ENCODE peak calls at places on chromosome 20, in eight cellular contexts. K is psoas muscle, H is H1, N is GM23338, J is stomach, T is mammary epithelial cell, L is adrenal gland, A is uterus. D is an unnamed sample.

GRCh38 chr20:1327241-1327653 is 1.7 kb downstream of the SDCBP2 start:
- DNase-seq in K (peak), H (peak), N (no peak), J (no peak), T (no peak), L (peak), A (peak), D (peak)

GRCh38 chr20:43755390-43755789 is 28.6 kb upstream of the GTSF1L start:
- DNase-seq in K (no peak), H (no peak), N (no peak), J (no peak), T (no peak), L (no peak), A (no peak), D (no peak)

GRCh38 chr20:40255368-40255767 is 433.7 kb downstream of the MAFB start:
- DNase-seq in K (no peak), H (no peak), N (no peak), J (no peak), T (no peak), L (no peak), A (no peak), D (no peak)

GRCh38 chr20:32896521-32897280 is 38.0 kb downstream of the EFCAB8 start:
- DNase-seq in K (no peak), H (no peak), N (no peak), J (no peak), T (no peak), L (no peak), A (no peak), D (no peak)

GRCh38 chr20:8082025-8082424 is 50.0 kb upstream of the PLCB1 start:
- DNase-seq in K (no peak), H (no peak), N (peak), J (no peak), T (no peak), L (no peak), A (no peak), D (no peak)

GRCh38 chr20:41395669-41396664 is 29.3 kb upstream of the EMILIN3 start:
- DNase-seq in K (no peak), H (no peak), N (peak), J (no peak), T (no peak), L (no peak), A (no peak), D (no peak)

GRCh38 chr20:32903666-32904175 is 45.0 kb downstream of the EFCAB8 start:
- DNase-seq in K (no peak), H (no peak), N (no peak), J (no peak), T (no peak), L (no peak), A (no peak), D (no peak)

GRCh38 chr20:3461911-3462677 is 8.7 kb upstream of the ATRN start:
- DNase-seq in K (no peak), H (no peak), N (no peak), J (peak), T (no peak), L (peak), A (no peak), D (no peak)

GRCh38 chr20:8161262-8162071 is 29.4 kb downstream of the PLCB1 start:
- DNase-seq in K (no peak), H (no peak), N (no peak), J (no peak), T (no peak), L (no peak), A (no peak), D (no peak)

GRCh38 chr20:60808003-60808402 is 444.1 kb upstream of the CDH4 start:
- DNase-seq in K (no peak), H (no peak), N (no peak), J (no peak), T (no peak), L (no peak), A (no peak), D (no peak)

GRCh38 chr20:21089421-21089820 is 16.7 kb downstream of the LINC00237 start:
- DNase-seq in K (no peak), H (no peak), N (no peak), J (no peak), T (peak), L (no peak), A (no peak), D (no peak)

GRCh38 chr20:50356522-50356880 is 153.7 kb upstream of the PTPN1 start:
- DNase-seq in K (no peak), H (no peak), N (no peak), J (no peak), T (no peak), L (no peak), A (no peak), D (no peak)

GRCh38 chr20:9147553-9148024 is 78.7 kb downstream of the PLCB4 start:
- DNase-seq in K (no peak), H (no peak), N (no peak), J (no peak), T (peak), L (no peak), A (no peak), D (no peak)

GRCh38 chr20:52219441-52219840 is 27.9 kb upstream of the ZFP64 start:
- DNase-seq in K (no peak), H (no peak), N (peak), J (peak), T (no peak), L (no peak), A (no peak), D (no peak)

GRCh38 chr20:12965212-12965879 is 43.4 kb upstream of the SPTLC3 start:
- DNase-seq in K (no peak), H (no peak), N (no peak), J (no peak), T (no peak), L (no peak), A (no peak), D (no peak)

GRCh38 chr20:17365831-17366230 is 139.0 kb downstream of the PCSK2 start:
- DNase-seq in K (no peak), H (no peak), N (no peak), J (no peak), T (no peak), L (no peak), A (no peak), D (no peak)

GRCh38 chr20:9458075-9458818 is 56.1 kb upstream of the LAMP5 start:
- DNase-seq in K (no peak), H (peak), N (peak), J (peak), T (peak), L (peak), A (no peak), D (no peak)

GRCh38 chr20:44644384-44645131 is 6.9 kb downstream of the ADA start:
- DNase-seq in K (no peak), H (no peak), N (no peak), J (no peak), T (no peak), L (no peak), A (no peak), D (no peak)

GRCh38 chr20:19114410-19114809 is 98.0 kb upstream of the SLC24A3 start:
- DNase-seq in K (no peak), H (no peak), N (no peak), J (no peak), T (no peak), L (no peak), A (no peak), D (no peak)

DNA sequence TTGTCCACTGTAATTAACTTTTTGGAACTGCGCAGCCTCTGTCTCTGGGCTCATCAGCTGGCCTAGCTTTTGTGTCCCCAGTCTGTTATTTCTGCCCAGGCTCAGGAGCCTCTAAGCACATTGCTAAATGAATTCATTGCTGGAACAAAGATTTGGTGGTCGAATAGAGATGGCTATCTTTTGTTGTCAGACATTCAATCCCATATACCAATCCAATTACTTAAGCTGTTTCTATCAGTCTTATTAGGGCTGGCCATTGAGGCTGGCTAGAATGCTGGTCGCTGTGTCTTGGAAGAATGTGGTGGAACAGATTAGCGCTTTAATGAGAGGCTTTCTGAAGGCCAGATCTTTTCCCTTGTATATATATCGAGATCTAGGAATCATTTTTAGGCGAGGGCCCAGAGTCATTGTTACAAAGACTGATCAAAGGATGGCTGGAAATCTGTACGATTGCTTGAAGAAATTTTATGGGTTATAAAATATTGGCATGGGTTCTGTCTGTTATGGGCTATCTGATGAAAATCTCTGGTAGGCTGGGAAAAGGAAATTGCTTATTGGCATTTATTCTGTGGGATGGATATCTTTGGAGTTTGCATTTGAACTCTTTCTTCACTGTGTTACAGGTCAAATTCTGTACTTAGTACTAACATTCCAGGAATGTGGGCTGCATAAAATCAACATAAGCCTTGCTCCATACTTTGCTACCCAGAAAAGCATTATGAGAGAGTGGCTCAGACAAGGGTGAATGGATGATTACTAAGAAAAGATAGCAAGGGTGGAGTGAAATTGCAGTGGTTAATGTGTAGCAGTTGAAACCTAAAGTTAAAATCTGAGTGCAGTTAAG is 34.8 kb upstream of the JAG1 start:
- DNase-seq in K (no peak), H (no peak), N (no peak), J (no peak), T (peak), L (no peak), A (no peak), D (no peak)
- H3K27ac ChIP-seq in K (no peak), H (no peak), N (no peak), J (peak), T (no peak), L (no peak), A (no peak), D (no peak)

GRCh38 chr20:35739294-35740163 is 2.5 kb downstream of the RBM39 start:
- DNase-seq in K (no peak), H (no peak), N (peak), J (no peak), T (peak), L (no peak), A (no peak), D (no peak)
- TF ChIP-seq CTCF in K (peak), H (no peak), N (no peak), J (no peak), T (peak), L (no peak), A (no peak), D (peak)

GRCh38 chr20:62236997-62237771 is 1.1 kb upstream of the OSBPL2 start:
- DNase-seq in K (no peak), H (no peak), N (no peak), J (no peak), T (no peak), L (peak), A (no peak), D (no peak)
- H3K4me3 ChIP-seq in K (peak), H (peak), N (no peak), J (no peak), T (no peak), L (no peak), A (no peak), D (peak)

GRCh38 chr20:59018817-59019216 is 412 bp upstream of the TUBB1 start:
- DNase-seq in K (no peak), H (peak), N (no peak), J (no peak), T (no peak), L (no peak), A (no peak), D (no peak)
- H3K27ac ChIP-seq in K (no peak), H (no peak), N (no peak), J (no peak), T (no peak), L (no peak), A (no peak), D (no peak)

DNA sequence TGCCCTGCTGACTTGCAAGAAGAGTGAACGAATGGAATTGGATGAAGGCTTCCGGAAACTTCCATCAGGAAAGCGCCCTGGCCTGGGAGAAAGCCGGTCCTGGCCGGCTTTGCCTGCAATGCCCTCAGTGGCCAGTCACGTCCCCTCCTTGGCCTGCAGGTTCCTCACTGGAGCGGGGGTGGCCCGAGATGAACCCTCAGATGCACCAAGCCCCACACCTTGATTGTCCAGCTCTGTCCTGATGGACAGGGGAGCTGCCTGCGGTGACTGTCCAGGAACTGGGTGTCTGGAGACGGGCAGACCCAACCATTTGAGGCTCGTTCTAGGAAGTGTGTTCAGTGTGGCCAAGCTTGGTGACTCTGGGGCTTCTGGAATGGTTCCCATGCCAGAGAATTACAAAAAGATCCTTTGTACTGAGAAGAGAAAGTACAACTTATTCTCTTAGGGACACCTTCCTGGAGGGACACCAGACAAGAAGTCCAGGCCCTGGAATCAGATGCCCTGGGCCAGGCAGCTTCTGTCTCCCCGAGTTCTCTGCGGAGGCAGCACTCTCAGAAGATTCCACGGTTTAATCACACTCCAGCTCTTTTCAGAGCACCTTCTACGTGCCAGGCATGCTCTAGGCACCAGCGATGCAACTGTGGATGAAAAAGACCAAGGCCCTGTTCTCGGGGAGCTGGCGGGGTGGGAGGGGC is 17.1 kb upstream of the SULF2 start:
- DNase-seq in K (no peak), H (no peak), N (no peak), J (no peak), T (no peak), L (no peak), A (no peak), D (no peak)
- TF ChIP-seq CTCF in K (no peak), H (no peak), N (no peak), J (no peak), T (no peak), L (no peak), A (no peak), D (no peak)

GRCh38 chr20:53579581-53580375 is 13.9 kb downstream of the ZNF217 start:
- DNase-seq in K (peak), H (no peak), N (no peak), J (peak), T (peak), L (peak), A (peak), D (no peak)
- H3K4me3 ChIP-seq in K (no peak), H (no peak), N (no peak), J (no peak), T (no peak), L (no peak), A (peak), D (no peak)

DNA sequence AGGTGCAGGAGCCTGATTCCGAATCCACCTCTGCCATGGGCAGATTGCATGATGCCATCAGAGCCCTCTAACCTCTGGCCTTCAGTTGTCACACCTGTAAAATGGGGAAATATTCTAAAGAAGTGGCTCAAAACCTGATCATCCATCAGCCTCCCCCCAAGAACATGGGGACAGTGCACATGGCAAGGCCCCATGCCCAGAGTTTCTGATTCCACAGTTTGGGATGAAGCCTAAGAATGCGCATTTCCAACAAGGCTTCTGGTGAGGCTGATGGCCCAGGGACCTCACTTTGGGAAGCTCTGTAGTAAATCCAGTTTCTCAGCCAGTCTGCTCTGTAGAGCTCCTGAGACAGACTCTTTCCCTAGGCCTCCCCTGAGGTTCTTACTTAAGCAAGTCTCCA is 119.9 kb upstream of the CD93 start:
- DNase-seq in K (no peak), H (no peak), N (no peak), J (no peak), T (no peak), L (no peak), A (no peak), D (no peak)
- H3K27ac ChIP-seq in K (peak), H (no peak), N (no peak), J (peak), T (no peak), L (peak), A (peak), D (no peak)

DNA sequence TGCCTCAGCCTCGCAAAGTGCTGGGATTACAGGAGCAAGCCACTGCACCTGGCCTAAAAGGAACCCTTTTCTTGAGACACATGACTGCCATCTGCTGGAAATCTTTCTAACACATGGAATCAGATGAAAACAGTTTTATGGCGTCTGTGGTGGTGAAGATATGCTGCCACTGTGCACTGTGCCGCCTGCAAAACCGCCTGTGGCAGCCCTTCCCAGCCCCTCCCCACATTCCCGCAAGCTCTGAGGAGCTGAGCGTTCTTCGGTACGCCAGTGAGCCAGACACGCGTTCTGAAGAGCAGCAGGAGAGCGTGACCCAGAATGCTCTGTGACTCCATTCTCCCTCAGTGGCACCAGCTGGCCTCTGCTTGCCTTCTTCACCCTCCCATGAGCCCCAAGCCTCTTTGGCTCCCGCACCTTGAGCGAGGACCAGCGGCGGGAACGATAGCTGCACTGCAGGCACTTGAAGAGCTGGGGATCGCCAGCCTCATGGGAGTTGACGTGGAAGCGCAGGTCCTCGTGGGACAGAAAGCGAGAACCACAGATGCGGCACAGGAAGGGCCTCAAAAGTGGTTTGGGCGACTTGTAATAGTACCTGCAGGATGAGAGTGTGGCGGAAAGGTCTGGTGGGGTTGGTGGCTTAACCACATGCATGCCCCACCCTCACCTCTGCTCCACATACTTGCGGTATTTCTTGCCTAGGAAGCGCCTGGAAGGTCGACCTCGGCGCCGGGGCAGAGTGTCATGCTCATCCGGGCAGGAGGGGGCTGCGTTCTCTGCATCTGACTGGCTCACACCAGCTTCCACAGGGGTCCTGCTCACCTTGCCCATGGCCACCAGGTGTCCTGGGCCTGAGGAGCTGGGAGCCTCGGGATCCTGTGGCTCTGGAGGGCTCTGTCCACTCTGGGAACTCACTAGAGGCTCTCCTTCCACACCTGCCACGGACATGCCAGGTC is 8.7 kb downstream of the ZNF335 start:
- DNase-seq in K (no peak), H (no peak), N (peak), J (no peak), T (no peak), L (peak), A (no peak), D (no peak)
- TF ChIP-seq CTCF in K (peak), H (peak), N (peak), J (peak), T (peak), L (peak), A (peak), D (peak)

GRCh38 chr20:37179671-37180524 is 550 bp upstream of the MROH8 start:
- DNase-seq in K (no peak), H (no peak), N (no peak), J (no peak), T (peak), L (no peak), A (no peak), D (no peak)
- H3K4me3 ChIP-seq in K (peak), H (peak), N (peak), J (peak), T (peak), L (peak), A (peak), D (peak)

D was measured in dorsolateral prefrontal cortex.